ENCODE peak calls at places on chromosome 3, in four cellular contexts. W is H1, L is GM12878, K is HepG2. M is an unnamed sample.

GRCh38 chr3:117144832-117145231 is 435.3 kb downstream of the TUSC7 start:
- DNase-seq in L (no peak), W (no peak), K (no peak), M (no peak)

GRCh38 chr3:18124501-18124900 is 300.6 kb downstream of the SATB1 start:
- DNase-seq in W (no peak), K (no peak), L (no peak), M (no peak)

GRCh38 chr3:58690490-58690889 is 23.9 kb upstream of the FAM3D start:
- DNase-seq in K (no peak), W (no peak), L (no peak), M (no peak)

GRCh38 chr3:179898024-179898423 is 138.7 kb downstream of the PEX5L start:
- DNase-seq in K (peak), L (no peak), W (no peak), M (peak)

GRCh38 chr3:77605308-77605707 is 565.4 kb downstream of the ROBO2 start:
- DNase-seq in L (no peak), W (no peak), K (peak), M (no peak)

GRCh38 chr3:43247556-43248186 is 38.7 kb upstream of the SNRK start:
- DNase-seq in L (no peak), W (no peak), K (no peak), M (no peak)

GRCh38 chr3:101791778-101792177 is 12.8 kb downstream of the NXPE3 start:
- DNase-seq in W (no peak), K (no peak), L (peak), M (no peak)

GRCh38 chr3:195806211-195806915 is 5.4 kb downstream of the MUC4 start:
- DNase-seq in L (no peak), K (no peak), W (no peak), M (peak)

GRCh38 chr3:99867594-99868437 is 50.2 kb downstream of the CMSS1 start:
- DNase-seq in L (no peak), W (no peak), K (no peak), M (peak)

GRCh38 chr3:186209810-186210752 is 101.2 kb upstream of the ETV5 start:
- DNase-seq in K (peak), W (peak), L (no peak), M (peak)

GRCh38 chr3:67294341-67294740 is 296.2 kb downstream of the KBTBD8 start:
- DNase-seq in K (peak), W (no peak), L (no peak), M (no peak)

GRCh38 chr3:197454014-197454413 is 101.8 kb downstream of the BDH1 start:
- DNase-seq in W (no peak), K (peak), L (no peak), M (no peak)

GRCh38 chr3:141629950-141630349 is 108.1 kb upstream of the RNF7 start:
- DNase-seq in W (no peak), L (no peak), K (no peak), M (no peak)

GRCh38 chr3:179949428-179949827 is 87.3 kb downstream of the PEX5L start:
- DNase-seq in K (no peak), L (no peak), W (no peak), M (no peak)

GRCh38 chr3:101362408-101362807 is 42.0 kb upstream of the IMPG2 start:
- DNase-seq in L (no peak), K (no peak), W (no peak), M (no peak)

GRCh38 chr3:184058029-184058428 is 5.2 kb downstream of the HTR3C start:
- DNase-seq in L (no peak), W (no peak), K (no peak), M (no peak)

GRCh38 chr3:194003128-194004057 is 132.6 kb upstream of the HES1 start:
- DNase-seq in W (peak), K (peak), L (peak), M (peak)

GRCh38 chr3:196519738-196520122 is 4.6 kb upstream of the SMCO1 start:
- DNase-seq in K (no peak), W (no peak), L (no peak), M (no peak)

GRCh38 chr3:112405845-112406244 is 72.9 kb downstream of the CD200 start:
- DNase-seq in L (no peak), W (no peak), K (no peak), M (no peak)

GRCh38 chr3:57257678-57258077 is 30.1 kb downstream of the APPL1 start:
- DNase-seq in L (no peak), W (no peak), K (no peak), M (no peak)

GRCh38 chr3:53464424-53464823 is 30.0 kb upstream of the CACNA1D start:
- DNase-seq in K (peak), L (no peak), W (no peak), M (no peak)

GRCh38 chr3:45488581-45488980 is 100.2 kb downstream of the LARS2 start:
- DNase-seq in W (no peak), L (no peak), K (no peak), M (no peak)

GRCh38 chr3:45489730-45490309 is 101.4 kb downstream of the LARS2 start:
- DNase-seq in W (no peak), L (no peak), K (no peak), M (no peak)

GRCh38 chr3:45486926-45487325 is 98.5 kb downstream of the LARS2 start:
- DNase-seq in K (no peak), L (no peak), W (no peak), M (no peak)

GRCh38 chr3:45487508-45487907 is 99.1 kb downstream of the LARS2 start:
- DNase-seq in W (no peak), K (peak), L (no peak), M (no peak)

GRCh38 chr3:45491344-45491743 is 103.0 kb downstream of the LARS2 start:
- DNase-seq in K (no peak), W (no peak), L (no peak), M (no peak)
- TF ChIP-seq YY1 in K (no peak), W (no peak), L (no peak), M (no peak)

GRCh38 chr3:46861996-46862688 is 1.1 kb downstream of the MYL3 start:
- DNase-seq in W (no peak), L (no peak), K (no peak), M (no peak)
- TF ChIP-seq SUZ12 in W (no peak), L (no peak), K (no peak), M (no peak)

DNA sequence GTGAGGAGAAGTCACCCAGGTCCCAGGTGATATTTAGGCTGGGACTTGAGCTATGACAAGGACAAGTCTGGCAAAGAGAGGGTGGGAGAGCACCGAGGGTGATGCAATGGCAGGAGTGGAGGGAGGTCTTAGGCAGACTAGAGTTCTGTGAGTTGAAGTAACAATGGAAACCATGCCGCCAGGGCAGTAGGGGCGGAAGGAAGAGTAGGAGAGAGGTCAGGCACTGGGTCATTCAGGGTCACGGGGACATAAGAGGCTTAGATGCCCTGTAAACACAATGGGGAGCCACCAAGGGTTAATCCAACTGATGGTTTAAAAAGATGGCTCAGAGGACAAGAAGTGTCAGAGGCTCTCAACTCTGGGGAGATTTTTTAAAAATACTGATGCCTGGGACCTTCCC is 199.7 kb upstream of the LRTM1 start:
- DNase-seq in L (no peak), W (no peak), K (no peak), M (no peak)
- TF ChIP-seq YY1 in L (no peak), W (no peak), K (no peak), M (no peak)

DNA sequence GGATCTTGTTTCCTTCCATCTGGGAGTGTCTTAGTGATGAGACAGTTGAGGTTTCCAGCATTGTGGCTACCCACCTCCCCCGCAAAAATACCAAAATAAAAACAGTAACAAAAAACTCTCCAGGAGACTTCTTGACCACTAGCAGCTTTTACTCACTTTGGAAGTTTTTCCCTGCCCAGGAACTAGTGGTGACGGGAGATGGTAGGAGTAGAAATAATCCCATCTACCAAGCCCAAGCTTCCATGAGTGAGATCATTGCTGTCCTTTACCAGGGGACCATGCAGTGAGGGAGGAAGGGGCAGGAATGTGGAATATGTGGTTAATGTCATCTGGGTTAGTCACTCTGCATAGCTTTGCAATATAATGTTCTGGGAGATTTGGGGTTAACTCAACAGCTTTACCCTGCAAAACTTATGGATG is 187.7 kb downstream of the ITPR1 start:
- DNase-seq in W (no peak), L (no peak), K (no peak), M (no peak)
- TF ChIP-seq SUZ12 in W (no peak), L (no peak), K (no peak), M (no peak)

M was measured in NT2/D1.